ENCODE peak calls at places on chromosomes 6 and 20, in ten cellular contexts. One of them, this sample, is unnamed.

GRCh38 chr20:33993800-33994623 is at the start of gene RALY:
- DNase-seq in H54: peak
- DNase-seq in AG04450: no peak
- DNase-seq in cardiac septum: peak
- DNase-seq in neural progenitor cell: peak
- DNase-seq in GM23248: peak
- DNase-seq in right lobe of liver: peak
- DNase-seq in HT1080: peak
- DNase-seq in HAP-1: peak
- DNase-seq in activated CD8-positive, alpha-beta memory T cell treated with anti-CD3 and anti-CD28 coated beads, Interleukin-2, amount 50 U/mL, for 4 hours: peak
- DNase-seq in this sample: peak

GRCh38 chr6:17938885-17939284 is 48.5 kb downstream of the KIF13A start:
- DNase-seq in H54: no peak
- DNase-seq in AG04450: no peak
- DNase-seq in cardiac septum: no peak
- DNase-seq in neural progenitor cell: no peak
- DNase-seq in GM23248: peak
- DNase-seq in right lobe of liver: no peak
- DNase-seq in HT1080: no peak
- DNase-seq in HAP-1: no peak
- DNase-seq in activated CD8-positive, alpha-beta memory T cell treated with anti-CD3 and anti-CD28 coated beads, Interleukin-2, amount 50 U/mL, for 4 hours: no peak
- DNase-seq in this sample: no peak

GRCh38 chr6:31834704-31835375 is 7.3 kb downstream of the HSPA1B start:
- DNase-seq in H54: no peak
- DNase-seq in AG04450: no peak
- DNase-seq in cardiac septum: peak
- DNase-seq in neural progenitor cell: peak
- DNase-seq in GM23248: peak
- DNase-seq in right lobe of liver: peak
- DNase-seq in HT1080: no peak
- DNase-seq in HAP-1: peak
- DNase-seq in activated CD8-positive, alpha-beta memory T cell treated with anti-CD3 and anti-CD28 coated beads, Interleukin-2, amount 50 U/mL, for 4 hours: peak
- DNase-seq in this sample: peak

GRCh38 chr6:27667651-27668441 is 194.9 kb upstream of the ZNF184 start:
- DNase-seq in H54: no peak
- DNase-seq in AG04450: no peak
- DNase-seq in cardiac septum: no peak
- DNase-seq in neural progenitor cell: peak
- DNase-seq in GM23248: peak
- DNase-seq in right lobe of liver: no peak
- DNase-seq in HT1080: no peak
- DNase-seq in HAP-1: no peak
- DNase-seq in activated CD8-positive, alpha-beta memory T cell treated with anti-CD3 and anti-CD28 coated beads, Interleukin-2, amount 50 U/mL, for 4 hours: no peak
- DNase-seq in this sample: no peak

GRCh38 chr6:167712332-167713087 is 114.2 kb upstream of the AFDN start:
- DNase-seq in H54: no peak
- DNase-seq in AG04450: no peak
- DNase-seq in cardiac septum: no peak
- DNase-seq in neural progenitor cell: no peak
- DNase-seq in GM23248: no peak
- DNase-seq in right lobe of liver: no peak
- DNase-seq in HT1080: no peak
- DNase-seq in HAP-1: no peak
- DNase-seq in activated CD8-positive, alpha-beta memory T cell treated with anti-CD3 and anti-CD28 coated beads, Interleukin-2, amount 50 U/mL, for 4 hours: no peak
- DNase-seq in this sample: no peak

GRCh38 chr6:127879685-127880084 is 21.2 kb downstream of the THEMIS start:
- DNase-seq in H54: peak
- DNase-seq in AG04450: no peak
- DNase-seq in cardiac septum: no peak
- DNase-seq in neural progenitor cell: peak
- DNase-seq in GM23248: peak
- DNase-seq in right lobe of liver: no peak
- DNase-seq in HT1080: no peak
- DNase-seq in HAP-1: no peak
- DNase-seq in activated CD8-positive, alpha-beta memory T cell treated with anti-CD3 and anti-CD28 coated beads, Interleukin-2, amount 50 U/mL, for 4 hours: peak
- DNase-seq in this sample: no peak

GRCh38 chr6:116084284-116084683 is 16.4 kb upstream of the NT5DC1 start:
- DNase-seq in H54: no peak
- DNase-seq in AG04450: no peak
- DNase-seq in cardiac septum: no peak
- DNase-seq in neural progenitor cell: no peak
- DNase-seq in GM23248: no peak
- DNase-seq in right lobe of liver: no peak
- DNase-seq in HT1080: no peak
- DNase-seq in HAP-1: no peak
- DNase-seq in activated CD8-positive, alpha-beta memory T cell treated with anti-CD3 and anti-CD28 coated beads, Interleukin-2, amount 50 U/mL, for 4 hours: no peak
- DNase-seq in this sample: no peak

GRCh38 chr6:70520575-70520974 is 46.2 kb upstream of the SDHAF4 start:
- DNase-seq in H54: no peak
- DNase-seq in AG04450: no peak
- DNase-seq in cardiac septum: no peak
- DNase-seq in neural progenitor cell: no peak
- DNase-seq in GM23248: peak
- DNase-seq in right lobe of liver: no peak
- DNase-seq in HT1080: no peak
- DNase-seq in HAP-1: no peak
- DNase-seq in activated CD8-positive, alpha-beta memory T cell treated with anti-CD3 and anti-CD28 coated beads, Interleukin-2, amount 50 U/mL, for 4 hours: no peak
- DNase-seq in this sample: no peak

GRCh38 chr6:5541751-5542432 is 280.6 kb downstream of the FARS2 start:
- DNase-seq in H54: no peak
- DNase-seq in AG04450: no peak
- DNase-seq in cardiac septum: no peak
- DNase-seq in neural progenitor cell: no peak
- DNase-seq in GM23248: peak
- DNase-seq in right lobe of liver: no peak
- DNase-seq in HT1080: peak
- DNase-seq in HAP-1: no peak
- DNase-seq in activated CD8-positive, alpha-beta memory T cell treated with anti-CD3 and anti-CD28 coated beads, Interleukin-2, amount 50 U/mL, for 4 hours: no peak
- DNase-seq in this sample: no peak

GRCh38 chr6:46510656-46511055 is 19.4 kb upstream of the RCAN2 start:
- DNase-seq in H54: no peak
- DNase-seq in AG04450: no peak
- DNase-seq in cardiac septum: no peak
- DNase-seq in neural progenitor cell: no peak
- DNase-seq in GM23248: peak
- DNase-seq in right lobe of liver: no peak
- DNase-seq in HT1080: no peak
- DNase-seq in HAP-1: no peak
- DNase-seq in activated CD8-positive, alpha-beta memory T cell treated with anti-CD3 and anti-CD28 coated beads, Interleukin-2, amount 50 U/mL, for 4 hours: no peak
- DNase-seq in this sample: no peak

GRCh38 chr6:4512101-4512500 is 264.1 kb upstream of the CDYL start:
- DNase-seq in H54: no peak
- DNase-seq in AG04450: no peak
- DNase-seq in cardiac septum: no peak
- DNase-seq in neural progenitor cell: no peak
- DNase-seq in GM23248: no peak
- DNase-seq in right lobe of liver: no peak
- DNase-seq in HT1080: no peak
- DNase-seq in HAP-1: no peak
- DNase-seq in activated CD8-positive, alpha-beta memory T cell treated with anti-CD3 and anti-CD28 coated beads, Interleukin-2, amount 50 U/mL, for 4 hours: no peak
- DNase-seq in this sample: no peak

GRCh38 chr6:27986928-27987725 is 30.1 kb downstream of the OR2B6 start:
- DNase-seq in H54: no peak
- DNase-seq in AG04450: no peak
- DNase-seq in cardiac septum: no peak
- DNase-seq in neural progenitor cell: no peak
- DNase-seq in GM23248: peak
- DNase-seq in right lobe of liver: no peak
- DNase-seq in HT1080: no peak
- DNase-seq in HAP-1: no peak
- DNase-seq in activated CD8-positive, alpha-beta memory T cell treated with anti-CD3 and anti-CD28 coated beads, Interleukin-2, amount 50 U/mL, for 4 hours: no peak
- DNase-seq in this sample: no peak

GRCh38 chr6:93282521-93283031 is 136.8 kb downstream of the EPHA7 start:
- DNase-seq in H54: no peak
- DNase-seq in AG04450: no peak
- DNase-seq in cardiac septum: no peak
- DNase-seq in neural progenitor cell: no peak
- DNase-seq in GM23248: no peak
- DNase-seq in right lobe of liver: peak
- DNase-seq in HT1080: no peak
- DNase-seq in HAP-1: no peak
- DNase-seq in activated CD8-positive, alpha-beta memory T cell treated with anti-CD3 and anti-CD28 coated beads, Interleukin-2, amount 50 U/mL, for 4 hours: no peak
- DNase-seq in this sample: no peak

This sample was measured in NK-92 treated with Interleukin-12 subunit alpha and Interleukin-12 subunit beta, amount 100 ng/mL, for 24 hours.